ENCODE peak calls at places on chromosomes 12 and 14, in nine cellular contexts. One of them, this sample, is unnamed.
A peak's percentile ranks its signal among the peaks of the same experiment; 100 is the strongest.

GRCh38 chr12:64745259-64745807 is 13.9 kb downstream of the GNS start:
- DNase-seq in NCI-H1436: no peak
- DNase-seq in lower leg skin: no peak
- DNase-seq in frontal cortex: no peak
- DNase-seq in epithelial cell of esophagus: no peak
- DNase-seq in CD4-positive, alpha-beta memory T cell: no peak
- DNase-seq in AG04449: no peak
- DNase-seq in AG10803: no peak
- DNase-seq in GM06990: no peak
- DNase-seq in this sample: no peak

GRCh38 chr12:64083285-64084210 is 138.5 kb downstream of the KICS2 start:
- DNase-seq in NCI-H1436: no peak
- DNase-seq in lower leg skin: peak; percentile 87
- DNase-seq in frontal cortex: peak; percentile 9
- DNase-seq in epithelial cell of esophagus: peak; percentile 65
- DNase-seq in CD4-positive, alpha-beta memory T cell: no peak
- DNase-seq in AG04449: peak; percentile 76
- DNase-seq in AG10803: peak; percentile 97
- DNase-seq in GM06990: no peak
- DNase-seq in this sample: peak; percentile 43

GRCh38 chr12:26906704-26907103 is 31.1 kb downstream of the INTS13 start:
- DNase-seq in NCI-H1436: no peak
- DNase-seq in lower leg skin: no peak
- DNase-seq in frontal cortex: no peak
- DNase-seq in epithelial cell of esophagus: no peak
- DNase-seq in CD4-positive, alpha-beta memory T cell: no peak
- DNase-seq in AG04449: no peak
- DNase-seq in AG10803: no peak
- DNase-seq in GM06990: no peak
- DNase-seq in this sample: no peak

GRCh38 chr12:117724545-117724944 is 244.2 kb downstream of the KSR2 start:
- DNase-seq in NCI-H1436: no peak
- DNase-seq in lower leg skin: no peak
- DNase-seq in frontal cortex: no peak
- DNase-seq in epithelial cell of esophagus: no peak
- DNase-seq in CD4-positive, alpha-beta memory T cell: no peak
- DNase-seq in AG04449: no peak
- DNase-seq in AG10803: peak; percentile 40
- DNase-seq in GM06990: no peak
- DNase-seq in this sample: no peak

GRCh38 chr14:72907886-72908285 is 14.0 kb upstream of the DPF3 start:
- DNase-seq in NCI-H1436: no peak
- DNase-seq in lower leg skin: no peak
- DNase-seq in frontal cortex: no peak
- DNase-seq in epithelial cell of esophagus: peak; percentile 71
- DNase-seq in CD4-positive, alpha-beta memory T cell: no peak
- DNase-seq in AG04449: no peak
- DNase-seq in AG10803: peak; percentile 48
- DNase-seq in GM06990: no peak
- DNase-seq in this sample: no peak

GRCh38 chr14:55160989-55161388 is 30.4 kb downstream of the DLGAP5 start:
- DNase-seq in NCI-H1436: no peak
- DNase-seq in lower leg skin: no peak
- DNase-seq in frontal cortex: no peak
- DNase-seq in epithelial cell of esophagus: peak; percentile 49
- DNase-seq in CD4-positive, alpha-beta memory T cell: no peak
- DNase-seq in AG04449: no peak
- DNase-seq in AG10803: peak; percentile 41
- DNase-seq in GM06990: no peak
- DNase-seq in this sample: no peak

GRCh38 chr14:75967866-75968265 is 13.9 kb downstream of the TGFB3 start:
- DNase-seq in NCI-H1436: no peak
- DNase-seq in lower leg skin: no peak
- DNase-seq in frontal cortex: no peak
- DNase-seq in epithelial cell of esophagus: no peak
- DNase-seq in CD4-positive, alpha-beta memory T cell: no peak
- DNase-seq in AG04449: no peak
- DNase-seq in AG10803: no peak
- DNase-seq in GM06990: no peak
- DNase-seq in this sample: no peak

GRCh38 chr14:79708991-79709390 is 502.3 kb downstream of the DIO2 start:
- DNase-seq in NCI-H1436: no peak
- DNase-seq in lower leg skin: no peak
- DNase-seq in frontal cortex: no peak
- DNase-seq in epithelial cell of esophagus: peak; percentile 41
- DNase-seq in CD4-positive, alpha-beta memory T cell: no peak
- DNase-seq in AG04449: no peak
- DNase-seq in AG10803: no peak
- DNase-seq in GM06990: no peak
- DNase-seq in this sample: no peak

GRCh38 chr14:32256606-32257005 is 53.5 kb upstream of the RNU6-8 start:
- DNase-seq in NCI-H1436: no peak
- DNase-seq in lower leg skin: no peak
- DNase-seq in frontal cortex: no peak
- DNase-seq in epithelial cell of esophagus: no peak
- DNase-seq in CD4-positive, alpha-beta memory T cell: no peak
- DNase-seq in AG04449: no peak
- DNase-seq in AG10803: peak; percentile 53
- DNase-seq in GM06990: no peak
- DNase-seq in this sample: no peak

GRCh38 chr14:102203382-102203781 is 63.7 kb downstream of the WDR20 start:
- DNase-seq in NCI-H1436: no peak
- DNase-seq in lower leg skin: no peak
- DNase-seq in frontal cortex: no peak
- DNase-seq in epithelial cell of esophagus: no peak
- DNase-seq in CD4-positive, alpha-beta memory T cell: no peak
- DNase-seq in AG04449: no peak
- DNase-seq in AG10803: no peak
- DNase-seq in GM06990: no peak
- DNase-seq in this sample: no peak

GRCh38 chr12:48349471-48349870 is 1.2 kb downstream of the ZNF641 start:
- DNase-seq in NCI-H1436: no peak
- DNase-seq in lower leg skin: no peak
- DNase-seq in frontal cortex: no peak
- DNase-seq in epithelial cell of esophagus: no peak
- DNase-seq in CD4-positive, alpha-beta memory T cell: no peak
- DNase-seq in AG04449: no peak
- DNase-seq in AG10803: peak; percentile 30
- DNase-seq in GM06990: no peak
- DNase-seq in this sample: no peak

GRCh38 chr12:107645630-107646333 is 39.8 kb upstream of the PWP1 start:
- DNase-seq in NCI-H1436: peak; percentile 45
- DNase-seq in lower leg skin: no peak
- DNase-seq in frontal cortex: no peak
- DNase-seq in epithelial cell of esophagus: no peak
- DNase-seq in CD4-positive, alpha-beta memory T cell: no peak
- DNase-seq in AG04449: no peak
- DNase-seq in AG10803: no peak
- DNase-seq in GM06990: no peak
- DNase-seq in this sample: no peak

GRCh38 chr14:94509356-94509755 is at the start of gene SERPINA12:
- DNase-seq in NCI-H1436: no peak
- DNase-seq in lower leg skin: no peak
- DNase-seq in frontal cortex: no peak
- DNase-seq in epithelial cell of esophagus: no peak
- DNase-seq in CD4-positive, alpha-beta memory T cell: no peak
- DNase-seq in AG04449: no peak
- DNase-seq in AG10803: no peak
- DNase-seq in GM06990: no peak
- DNase-seq in this sample: no peak

GRCh38 chr14:91387135-91387849 is 30.3 kb downstream of the CCDC88C start:
- DNase-seq in NCI-H1436: no peak
- DNase-seq in lower leg skin: no peak
- DNase-seq in frontal cortex: no peak
- DNase-seq in epithelial cell of esophagus: peak; percentile 60
- DNase-seq in CD4-positive, alpha-beta memory T cell: no peak
- DNase-seq in AG04449: no peak
- DNase-seq in AG10803: peak; percentile 25
- DNase-seq in GM06990: no peak
- DNase-seq in this sample: no peak

GRCh38 chr14:69812725-69813124 is 15.7 kb upstream of the SLC10A1 start:
- DNase-seq in NCI-H1436: no peak
- DNase-seq in lower leg skin: no peak
- DNase-seq in frontal cortex: no peak
- DNase-seq in epithelial cell of esophagus: peak; percentile 32
- DNase-seq in CD4-positive, alpha-beta memory T cell: no peak
- DNase-seq in AG04449: no peak
- DNase-seq in AG10803: no peak
- DNase-seq in GM06990: no peak
- DNase-seq in this sample: no peak

GRCh38 chr14:103099733-103100280 is 5.3 kb downstream of the EXOC3L4 start:
- DNase-seq in NCI-H1436: no peak
- DNase-seq in lower leg skin: no peak
- DNase-seq in frontal cortex: no peak
- DNase-seq in epithelial cell of esophagus: no peak
- DNase-seq in CD4-positive, alpha-beta memory T cell: no peak
- DNase-seq in AG04449: no peak
- DNase-seq in AG10803: no peak
- DNase-seq in GM06990: no peak
- DNase-seq in this sample: no peak

GRCh38 chr12:53211476-53212381 is 4.7 kb upstream of the ITGB7 start:
- DNase-seq in NCI-H1436: no peak
- DNase-seq in lower leg skin: no peak
- DNase-seq in frontal cortex: no peak
- DNase-seq in epithelial cell of esophagus: no peak
- DNase-seq in CD4-positive, alpha-beta memory T cell: no peak
- DNase-seq in AG04449: no peak
- DNase-seq in AG10803: no peak
- DNase-seq in GM06990: no peak
- DNase-seq in this sample: no peak

GRCh38 chr12:121781751-121782615 is 11.5 kb downstream of the RHOF start:
- DNase-seq in NCI-H1436: peak; percentile 38
- DNase-seq in lower leg skin: no peak
- DNase-seq in frontal cortex: no peak
- DNase-seq in epithelial cell of esophagus: peak; percentile 78
- DNase-seq in CD4-positive, alpha-beta memory T cell: peak; percentile 86
- DNase-seq in AG04449: no peak
- DNase-seq in AG10803: no peak
- DNase-seq in GM06990: peak; percentile 77
- DNase-seq in this sample: no peak

GRCh38 chr14:28152453-28153044 is 614.0 kb upstream of the FOXG1 start:
- DNase-seq in NCI-H1436: no peak
- DNase-seq in lower leg skin: no peak
- DNase-seq in frontal cortex: no peak
- DNase-seq in epithelial cell of esophagus: no peak
- DNase-seq in CD4-positive, alpha-beta memory T cell: no peak
- DNase-seq in AG04449: no peak
- DNase-seq in AG10803: no peak
- DNase-seq in GM06990: no peak
- DNase-seq in this sample: no peak

GRCh38 chr14:102007916-102008418 is 43.6 kb downstream of the DYNC1H1 start:
- DNase-seq in NCI-H1436: no peak
- DNase-seq in lower leg skin: no peak
- DNase-seq in frontal cortex: no peak
- DNase-seq in epithelial cell of esophagus: no peak
- DNase-seq in CD4-positive, alpha-beta memory T cell: no peak
- DNase-seq in AG04449: no peak
- DNase-seq in AG10803: no peak
- DNase-seq in GM06990: no peak
- DNase-seq in this sample: no peak

GRCh38 chr14:69298131-69299071 is 38.4 kb downstream of the GALNT16 start:
- DNase-seq in NCI-H1436: peak; percentile 40
- DNase-seq in lower leg skin: no peak
- DNase-seq in frontal cortex: no peak
- DNase-seq in epithelial cell of esophagus: no peak
- DNase-seq in CD4-positive, alpha-beta memory T cell: no peak
- DNase-seq in AG04449: no peak
- DNase-seq in AG10803: no peak
- DNase-seq in GM06990: no peak
- DNase-seq in this sample: no peak

GRCh38 chr12:89826468-89826867 is 117.8 kb upstream of the ATP2B1 start:
- DNase-seq in NCI-H1436: no peak
- DNase-seq in lower leg skin: no peak
- DNase-seq in frontal cortex: no peak
- DNase-seq in epithelial cell of esophagus: no peak
- DNase-seq in CD4-positive, alpha-beta memory T cell: no peak
- DNase-seq in AG04449: no peak
- DNase-seq in AG10803: no peak
- DNase-seq in GM06990: no peak
- DNase-seq in this sample: no peak

GRCh38 chr12:31620311-31620710 is 29.4 kb upstream of the DENND5B start:
- DNase-seq in NCI-H1436: no peak
- DNase-seq in lower leg skin: no peak
- DNase-seq in frontal cortex: no peak
- DNase-seq in epithelial cell of esophagus: no peak
- DNase-seq in CD4-positive, alpha-beta memory T cell: no peak
- DNase-seq in AG04449: no peak
- DNase-seq in AG10803: peak; percentile 25
- DNase-seq in GM06990: no peak
- DNase-seq in this sample: no peak

GRCh38 chr12:2110841-2111566 is 58.2 kb downstream of the CACNA1C start:
- DNase-seq in NCI-H1436: no peak
- DNase-seq in lower leg skin: no peak
- DNase-seq in frontal cortex: no peak
- DNase-seq in epithelial cell of esophagus: no peak
- DNase-seq in CD4-positive, alpha-beta memory T cell: no peak
- DNase-seq in AG04449: no peak
- DNase-seq in AG10803: no peak
- DNase-seq in GM06990: no peak
- DNase-seq in this sample: no peak

GRCh38 chr12:89861086-89861485 is 152.4 kb upstream of the ATP2B1 start:
- DNase-seq in NCI-H1436: no peak
- DNase-seq in lower leg skin: no peak
- DNase-seq in frontal cortex: no peak
- DNase-seq in epithelial cell of esophagus: peak; percentile 38
- DNase-seq in CD4-positive, alpha-beta memory T cell: no peak
- DNase-seq in AG04449: no peak
- DNase-seq in AG10803: no peak
- DNase-seq in GM06990: no peak
- DNase-seq in this sample: no peak

GRCh38 chr14:100474176-100474575 is 113.0 kb downstream of the BEGAIN start:
- DNase-seq in NCI-H1436: no peak
- DNase-seq in lower leg skin: no peak
- DNase-seq in frontal cortex: no peak
- DNase-seq in epithelial cell of esophagus: no peak
- DNase-seq in CD4-positive, alpha-beta memory T cell: no peak
- DNase-seq in AG04449: no peak
- DNase-seq in AG10803: no peak
- DNase-seq in GM06990: no peak
- DNase-seq in this sample: no peak

GRCh38 chr12:57754411-57755193 is at the start of gene MARCHF9:
- DNase-seq in NCI-H1436: peak; percentile 86
- DNase-seq in lower leg skin: peak; percentile 65
- DNase-seq in frontal cortex: peak; percentile 80
- DNase-seq in epithelial cell of esophagus: peak; percentile 89
- DNase-seq in CD4-positive, alpha-beta memory T cell: peak; percentile 95
- DNase-seq in AG04449: no peak
- DNase-seq in AG10803: no peak
- DNase-seq in GM06990: peak; percentile 86
- DNase-seq in this sample: no peak

GRCh38 chr14:92960706-92961566 is 38.0 kb downstream of the CHGA start:
- DNase-seq in NCI-H1436: no peak
- DNase-seq in lower leg skin: no peak
- DNase-seq in frontal cortex: no peak
- DNase-seq in epithelial cell of esophagus: peak; percentile 69
- DNase-seq in CD4-positive, alpha-beta memory T cell: no peak
- DNase-seq in AG04449: no peak
- DNase-seq in AG10803: peak; percentile 25
- DNase-seq in GM06990: no peak
- DNase-seq in this sample: peak; percentile 18

GRCh38 chr14:94328196-94328595 is 5.1 kb upstream of the SERPINA6 start:
- DNase-seq in NCI-H1436: no peak
- DNase-seq in lower leg skin: no peak
- DNase-seq in frontal cortex: no peak
- DNase-seq in epithelial cell of esophagus: no peak
- DNase-seq in CD4-positive, alpha-beta memory T cell: no peak
- DNase-seq in AG04449: no peak
- DNase-seq in AG10803: no peak
- DNase-seq in GM06990: no peak
- DNase-seq in this sample: no peak

GRCh38 chr14:72444701-72445100 is 449.2 kb downstream of the DPF3 start:
- DNase-seq in NCI-H1436: no peak
- DNase-seq in lower leg skin: no peak
- DNase-seq in frontal cortex: no peak
- DNase-seq in epithelial cell of esophagus: peak; percentile 60
- DNase-seq in CD4-positive, alpha-beta memory T cell: no peak
- DNase-seq in AG04449: no peak
- DNase-seq in AG10803: no peak
- DNase-seq in GM06990: no peak
- DNase-seq in this sample: no peak

GRCh38 chr14:23286020-23286903 is at the start of gene HOMEZ:
- DNase-seq in NCI-H1436: peak; percentile 98
- DNase-seq in lower leg skin: peak; percentile 99
- DNase-seq in frontal cortex: peak; percentile 94
- DNase-seq in epithelial cell of esophagus: peak; percentile 99
- DNase-seq in CD4-positive, alpha-beta memory T cell: peak; percentile 98
- DNase-seq in AG04449: peak; percentile 81
- DNase-seq in AG10803: peak; percentile 99
- DNase-seq in GM06990: peak; percentile 98
- DNase-seq in this sample: peak; percentile 85

This sample was measured in non-pigmented ciliary epithelial cell.